ENCODE peak calls at places on chromosomes 3 and 15, in four cellular contexts. E is GM12878, H is HepG2, X is K562. V is an unnamed sample.

GRCh38 chr15:100788080-100788730 is 91.4 kb upstream of the ALDH1A3 start:
- DNase-seq in E (no peak), H (no peak), X (no peak), V (no peak)

GRCh38 chr3:55570361-55570760 is 83.3 kb upstream of the WNT5A start:
- DNase-seq in E (no peak), H (no peak), X (no peak), V (no peak)

GRCh38 chr3:65436580-65436979 is 602.1 kb downstream of the MAGI1 start:
- DNase-seq in E (no peak), H (peak; percentile 5), X (peak; percentile 6), V (peak; percentile 53)

GRCh38 chr15:77596821-77597803 is 35.6 kb downstream of the LINGO1 start:
- DNase-seq in E (no peak), H (no peak), X (no peak), V (no peak)

GRCh38 chr3:59559721-59560514 is 510.1 kb upstream of the CFAP20DC start:
- DNase-seq in E (no peak), H (no peak), X (no peak), V (no peak)

GRCh38 chr3:30711867-30712266 is 105.5 kb downstream of the TGFBR2 start:
- DNase-seq in E (no peak), H (no peak), X (no peak), V (no peak)

GRCh38 chr15:60740787-60741354 is 261.9 kb upstream of the ICE2 start:
- DNase-seq in E (no peak), H (peak; percentile 34), X (no peak), V (no peak)

GRCh38 chr3:128663151-128663550 is 12.5 kb upstream of the RPN1 start:
- DNase-seq in E (no peak), H (no peak), X (no peak), V (no peak)

GRCh38 chr3:15081960-15082664 is 16.8 kb downstream of the RBSN start:
- DNase-seq in E (no peak), H (no peak), X (no peak), V (no peak)

GRCh38 chr3:99648091-99648490 is 9.7 kb downstream of the COL8A1 start:
- DNase-seq in E (no peak), H (no peak), X (no peak), V (no peak)

GRCh38 chr3:23325466-23326065 is 122.4 kb downstream of the UBE2E2 start:
- DNase-seq in E (peak; percentile 30), H (no peak), X (no peak), V (no peak)

GRCh38 chr3:140942221-140943104 is 827 bp downstream of the SLC25A36 start:
- DNase-seq in E (no peak), H (peak; percentile 37), X (peak; percentile 59), V (peak; percentile 67)

GRCh38 chr3:127304121-127304744 is 16.4 kb upstream of the PRR20G start:
- DNase-seq in E (no peak), H (peak; percentile 69), X (peak; percentile 8), V (peak; percentile 80)

GRCh38 chr3:73071952-73072351 is 10.5 kb downstream of the EBLN2 start:
- DNase-seq in E (no peak), H (no peak), X (no peak), V (no peak)

GRCh38 chr3:143124683-143125520 is 5.3 kb downstream of the CHST2 start:
- DNase-seq in E (no peak), H (no peak), X (no peak), V (no peak)

DNA sequence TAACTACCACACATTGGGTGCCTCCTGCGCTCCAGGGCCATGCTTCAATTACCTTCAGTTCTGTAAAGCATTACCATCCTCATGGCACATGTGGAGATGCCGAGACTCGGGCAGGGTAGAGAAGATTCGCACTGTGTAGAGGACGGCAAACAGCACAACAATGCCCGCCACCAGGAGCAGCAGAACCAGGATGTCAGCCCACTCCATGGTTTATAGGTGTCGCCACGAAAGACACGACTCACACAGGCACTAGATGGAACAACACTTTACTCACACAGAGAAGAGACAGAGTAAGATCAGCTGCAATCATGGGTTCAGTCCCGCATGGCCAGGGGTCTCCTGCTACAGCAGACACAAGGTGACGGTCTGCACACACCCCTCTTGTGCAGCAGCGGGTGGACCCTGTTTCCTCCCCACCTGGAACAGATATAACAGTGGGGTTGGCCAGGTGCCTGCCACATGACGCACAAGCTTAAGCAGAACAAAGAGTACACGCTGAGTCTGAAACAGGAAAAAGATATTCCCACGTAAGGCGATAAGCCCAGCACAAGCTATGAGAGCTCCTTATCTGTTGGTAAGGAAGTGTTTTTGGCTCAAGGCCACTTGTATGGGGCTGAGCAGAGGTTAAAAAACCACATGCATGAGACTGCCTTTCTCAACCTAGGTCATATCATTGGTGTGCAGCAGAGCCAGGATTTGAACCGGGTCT is 2.5 kb upstream of the TBC1D21 start:
- DNase-seq in E (no peak), H (no peak), X (peak; percentile 47), V (no peak)
- TF ChIP-seq FOXM1 in E (no peak), H (no peak), X (no peak), V (no peak)

GRCh38 chr3:170863768-170864167 is 6.2 kb downstream of the RPL22L1 start:
- DNase-seq in E (no peak), H (no peak), X (no peak), V (no peak)
- TF ChIP-seq POLR2AphosphoS5 in E (no peak), H (no peak), X (no peak), V (no peak)

GRCh38 chr3:122092460-122093165 is 37.5 kb downstream of the CD86 start:
- DNase-seq in E (no peak), H (no peak), X (peak; percentile 24), V (no peak)
- TF ChIP-seq FOXM1 in E (peak; percentile 57), H (no peak), X (no peak), V (no peak)

GRCh38 chr3:9916734-9917680 is at the start of gene IL17RC:
- DNase-seq in E (no peak), H (peak; percentile 83), X (peak; percentile 87), V (peak; percentile 70)
- TF ChIP-seq POLR2AphosphoS5 in E (no peak), H (peak; percentile 55), X (no peak), V (peak; percentile 48)

DNA sequence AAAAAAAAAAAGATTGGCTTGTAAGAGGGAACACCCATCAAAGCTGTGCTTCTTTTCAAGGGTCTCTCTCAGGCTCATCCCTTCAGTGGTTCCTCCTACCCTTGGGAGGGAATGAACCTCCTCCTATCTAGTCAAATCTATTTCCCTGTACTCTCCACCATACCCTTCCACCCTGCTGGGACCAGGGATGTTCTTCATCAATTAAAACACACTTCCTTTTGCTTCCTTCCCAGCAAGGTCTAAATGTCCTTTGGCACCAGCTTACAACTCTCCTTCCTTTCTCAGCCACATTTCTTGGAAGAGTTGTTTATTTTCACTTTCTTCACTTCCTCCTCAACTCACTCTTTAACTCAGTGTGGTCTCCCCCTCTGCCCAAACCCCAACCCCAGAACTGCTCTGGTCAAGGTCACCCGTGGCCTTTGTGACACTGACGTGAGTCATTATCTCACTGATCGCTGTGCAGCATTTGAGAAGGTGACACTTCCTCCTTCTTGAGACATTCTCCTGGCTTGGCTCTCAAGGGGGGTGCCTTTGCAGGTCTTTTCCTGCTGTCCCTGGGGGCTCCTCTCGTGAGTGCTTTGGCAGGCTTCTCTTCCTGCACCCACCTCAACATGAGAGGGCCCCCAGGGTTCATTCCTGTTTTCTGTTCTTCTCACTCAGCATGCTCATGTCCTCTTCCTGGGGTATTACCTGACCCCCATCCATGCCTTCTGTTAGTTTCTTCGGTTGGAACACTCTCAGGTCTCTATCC is 210.5 kb upstream of the TLE3 start:
- DNase-seq in E (peak; percentile 47), H (no peak), X (no peak), V (no peak)
- TF ChIP-seq FOXM1 in E (no peak), H (no peak), X (no peak), V (no peak)

GRCh38 chr3:179446501-179446900 is 4.8 kb downstream of the GNB4 start:
- DNase-seq in E (no peak), H (peak; percentile 27), X (no peak), V (no peak)
- TF ChIP-seq POLR2AphosphoS5 in E (no peak), H (no peak), X (no peak), V (no peak)

DNA sequence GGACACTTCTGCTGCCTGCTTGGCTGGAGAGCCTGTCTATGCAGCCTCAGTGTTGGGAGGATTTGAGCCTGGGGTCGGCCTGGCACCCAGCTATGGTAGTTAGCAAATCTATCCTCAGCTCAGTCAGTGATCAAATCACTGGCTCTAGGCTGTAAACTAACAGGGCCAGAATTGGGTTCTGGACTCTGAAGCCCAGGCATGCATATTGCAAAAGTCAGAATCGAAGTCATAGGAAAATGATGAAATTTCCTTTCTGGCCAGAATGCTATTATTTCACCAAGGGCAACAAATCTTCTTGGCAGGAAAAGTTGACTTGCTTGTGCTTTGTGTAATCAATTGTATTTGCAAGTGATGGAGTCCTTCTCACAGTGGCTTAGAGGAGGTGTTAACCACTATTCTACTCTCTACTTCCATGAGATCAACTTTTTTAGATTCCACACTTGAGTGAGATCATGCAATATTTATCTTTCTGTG is 482.6 kb upstream of the TPRG1 start:
- DNase-seq in E (no peak), H (no peak), X (no peak), V (no peak)
- TF ChIP-seq FOXM1 in E (no peak), H (no peak), X (no peak), V (no peak)

V was measured in SK-N-SH.